ENCODE peak calls at places on chromosomes 3 and 15, in four cellular contexts. One of them, this sample, is unnamed.

GRCh38 chr3:148827585-148827984 is at the start of gene CPB1:
- DNase-seq in lung: no peak
- DNase-seq in left cardiac atrium: no peak
- DNase-seq in retina: no peak
- DNase-seq in this sample: no peak

GRCh38 chr3:120440001-120440703 is 10.6 kb downstream of the FSTL1 start:
- DNase-seq in lung: no peak
- DNase-seq in left cardiac atrium: no peak
- DNase-seq in retina: no peak
- DNase-seq in this sample: no peak

GRCh38 chr15:89372069-89373033 is 37.7 kb upstream of the POLG start:
- DNase-seq in retina: no peak
- DNase-seq in lung: no peak
- DNase-seq in left cardiac atrium: no peak
- DNase-seq in this sample: no peak

GRCh38 chr15:74950078-74951000 is 6.2 kb downstream of the RPP25 start:
- DNase-seq in lung: peak
- DNase-seq in left cardiac atrium: peak
- DNase-seq in retina: peak
- DNase-seq in this sample: peak

GRCh38 chr15:25613113-25613512 is 174.3 kb upstream of the UBE3A start:
- DNase-seq in lung: no peak
- DNase-seq in left cardiac atrium: no peak
- DNase-seq in retina: no peak
- DNase-seq in this sample: no peak

GRCh38 chr3:100063929-100064461 is 50.3 kb downstream of the FILIP1L start:
- DNase-seq in retina: no peak
- DNase-seq in left cardiac atrium: no peak
- DNase-seq in lung: no peak
- DNase-seq in this sample: no peak

GRCh38 chr3:136197159-136197715 is 1.1 kb upstream of the MSL2 start:
- DNase-seq in retina: no peak
- DNase-seq in left cardiac atrium: no peak
- DNase-seq in lung: no peak
- DNase-seq in this sample: no peak

GRCh38 chr3:144265527-144266100 is 294.0 kb downstream of the DIPK2A start:
- DNase-seq in left cardiac atrium: no peak
- DNase-seq in lung: no peak
- DNase-seq in retina: no peak
- DNase-seq in this sample: no peak

GRCh38 chr15:84104853-84105252 is 130.7 kb upstream of the GOLGA6L4 start:
- DNase-seq in retina: no peak
- DNase-seq in lung: no peak
- DNase-seq in left cardiac atrium: no peak
- DNase-seq in this sample: no peak

GRCh38 chr15:92184679-92185230 is 208.9 kb upstream of the ST8SIA2 start:
- DNase-seq in left cardiac atrium: no peak
- DNase-seq in lung: no peak
- DNase-seq in retina: no peak
- DNase-seq in this sample: no peak

GRCh38 chr3:60000311-60001105 is 950.7 kb upstream of the CFAP20DC start:
- DNase-seq in left cardiac atrium: no peak
- DNase-seq in retina: no peak
- DNase-seq in lung: no peak
- DNase-seq in this sample: no peak

GRCh38 chr3:66378256-66378655 is 122.6 kb downstream of the LRIG1 start:
- DNase-seq in lung: no peak
- DNase-seq in left cardiac atrium: no peak
- DNase-seq in retina: no peak
- DNase-seq in this sample: peak